ENCODE peak calls at places on chromosome 21, in four cellular contexts. Z, M, A and R are unnamed samples. For H3K9me3, the result is how much of the 10 kb centered on the place peaks cover.

GRCh38 chr21:38679531-38679930 is 126.2 kb upstream of the ETS2 start:
- DNase-seq in M (peak), Z (no peak), A (no peak), R (no peak)

GRCh38 chr21:34152500-34152899 is 79.1 kb downstream of the MRPS6 start:
- DNase-seq in Z (no peak), M (no peak), A (no peak), R (no peak)

GRCh38 chr21:28714795-28715464 is 277.7 kb downstream of the LTN1 start:
- DNase-seq in M (no peak), A (no peak), Z (no peak), R (no peak)

GRCh38 chr21:46054447-46054846 is 43.5 kb upstream of the COL6A2 start:
- DNase-seq in M (no peak), A (no peak), Z (peak), R (no peak)

GRCh38 chr21:35563885-35564451 is 496.4 kb downstream of the SETD4 start:
- DNase-seq in A (no peak), M (no peak), Z (no peak), R (no peak)

GRCh38 chr21:33950425-33951079 is 34.9 kb upstream of the ATP5PO start:
- DNase-seq in A (no peak), Z (peak), M (no peak), R (no peak)

GRCh38 chr21:41447356-41447755 is 21.3 kb downstream of the MX1 start:
- DNase-seq in M (no peak), A (no peak), Z (no peak), R (no peak)

GRCh38 chr21:41497008-41497407 is 10.9 kb downstream of the TMPRSS2 start:
- DNase-seq in Z (no peak), M (no peak), A (peak), R (no peak)

GRCh38 chr21:17732306-17732705 is 86.8 kb downstream of the C21orf91 start:
- DNase-seq in Z (no peak), M (no peak), A (no peak), R (no peak)

GRCh38 chr21:35814858-35815619 is 245.3 kb downstream of the SETD4 start:
- DNase-seq in Z (no peak), M (no peak), A (no peak), R (no peak)

GRCh38 chr21:41369105-41369914 is 7.5 kb downstream of the MX2 start:
- DNase-seq in M (peak), Z (peak), A (peak), R (peak)

GRCh38 chr21:41128981-41129380 is 39.0 kb upstream of the BACE2 start:
- DNase-seq in M (no peak), A (no peak), Z (no peak), R (no peak)

GRCh38 chr21:18334066-18334465 is 69.5 kb downstream of the TMPRSS15 start:
- DNase-seq in M (no peak), A (no peak), Z (no peak), R (no peak)

DNA sequence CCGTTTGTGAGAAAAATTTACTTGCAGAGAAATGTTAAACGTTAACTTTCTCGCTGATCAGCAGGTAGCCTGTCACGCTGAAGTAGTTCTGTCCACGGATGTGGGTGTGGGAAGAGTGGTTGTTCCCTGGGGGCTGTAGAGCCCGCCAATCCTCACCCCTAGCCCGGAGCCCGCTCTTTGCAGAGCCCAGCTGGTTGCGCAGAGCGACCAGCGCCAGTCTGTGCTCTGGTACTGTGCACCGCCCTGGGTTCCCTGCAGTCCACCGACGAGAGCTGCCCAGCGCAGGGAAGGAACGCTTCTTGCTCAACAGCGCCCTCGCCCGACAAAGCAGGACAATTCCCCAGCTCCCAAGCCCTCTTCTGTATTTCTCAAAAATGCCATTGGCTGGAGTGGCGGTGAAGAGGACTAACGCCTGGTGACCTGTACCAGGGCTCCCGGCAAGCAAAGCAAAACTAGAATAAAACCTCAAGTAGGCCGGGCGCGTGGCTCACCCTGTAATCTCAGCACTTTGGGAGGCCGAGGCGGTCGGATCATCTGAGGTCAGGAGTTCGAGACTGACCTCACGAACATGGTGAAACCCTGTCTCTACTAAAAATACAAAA is 3.3 kb downstream of the RIPPLY3 start:
- DNase-seq in Z (peak), M (peak), A (peak), R (peak)
- H3K4me3 ChIP-seq in Z (peak), M (peak), A (peak), R (no peak)

GRCh38 chr21:31075844-31076243 is 37.6 kb upstream of the KRTAP19-8 start:
- DNase-seq in Z (no peak), A (no peak), M (no peak), R (no peak)
- TF ChIP-seq SUZ12 in Z (no peak), A (no peak), M (no peak), R (no peak)

GRCh38 chr21:9756677-9757076 is 764.7 kb upstream of the TPTE start:
- DNase-seq in A (no peak), Z (no peak), M (no peak), R (no peak)

GRCh38 chr21:9755611-9756010 is 765.8 kb upstream of the TPTE start:
- DNase-seq in Z (no peak), M (no peak), A (no peak), R (no peak)

GRCh38 chr21:9750341-9751086 is 770.9 kb upstream of the TPTE start:
- DNase-seq in M (no peak), A (no peak), Z (no peak), R (no peak)

GRCh38 chr21:9758141-9758540 is 763.2 kb upstream of the TPTE start:
- DNase-seq in Z (no peak), M (no peak), A (no peak), R (no peak)

GRCh38 chr21:9753943-9754342 is 767.4 kb upstream of the TPTE start:
- DNase-seq in A (no peak), M (no peak), Z (no peak), R (no peak)
- H3K9me3 ChIP-seq in A (half or more), M (under half), Z (half or more), R (under half)

GRCh38 chr21:26572026-26572425 is 1.1 kb downstream of the CYYR1 start:
- DNase-seq in M (no peak), Z (no peak), A (no peak), R (no peak)
- H3K4me3 ChIP-seq in M (no peak), Z (peak), A (no peak), R (peak)